ENCODE peak calls at places on chromosomes 1 and 21, in four cellular contexts. I, E, R and V are unnamed samples.

GRCh38 chr1:179079113-179079761 is 2.6 kb upstream of the TOR3A start:
- DNase-seq in I (peak), E (peak), R (peak), V (peak)

GRCh38 chr1:19811206-19811851 is 3.8 kb downstream of the RNF186 start:
- DNase-seq in I (peak), E (peak), R (peak), V (peak)

GRCh38 chr1:30251451-30251850 is 471.9 kb downstream of the MATN1 start:
- DNase-seq in I (no peak), E (no peak), R (no peak), V (no peak)

GRCh38 chr1:74771913-74772515 is 39.1 kb downstream of the TYW3 start:
- DNase-seq in I (peak), E (peak), R (peak), V (peak)

GRCh38 chr1:113800487-113800886 is 11.8 kb downstream of the RSBN1 start:
- DNase-seq in I (no peak), E (no peak), R (no peak), V (no peak)

GRCh38 chr1:52551476-52552235 is 1.2 kb downstream of the TUT4 start:
- DNase-seq in I (no peak), E (peak), R (peak), V (no peak)

GRCh38 chr21:44485254-44485793 is 30.0 kb downstream of the LRRC3 start:
- DNase-seq in I (peak), E (peak), R (no peak), V (peak)

GRCh38 chr1:19799233-19799876 is 361 bp downstream of the TMCO4 start:
- DNase-seq in I (peak), E (peak), R (peak), V (no peak)

GRCh38 chr21:32256873-32257620 is 21.8 kb downstream of the MIS18A start:
- DNase-seq in I (peak), E (no peak), R (no peak), V (no peak)

GRCh38 chr1:100793661-100794060 is 74.1 kb downstream of the VCAM1 start:
- DNase-seq in I (no peak), E (no peak), R (no peak), V (no peak)

GRCh38 chr1:40317394-40318074 is 448 bp upstream of the COL9A2 start:
- DNase-seq in I (no peak), E (no peak), R (no peak), V (no peak)

GRCh38 chr21:45528981-45529784 is 13.1 kb downstream of the SLC19A1 start:
- DNase-seq in I (no peak), E (no peak), R (peak), V (no peak)

GRCh38 chr1:168752171-168752570 is 23.2 kb upstream of the DPT start:
- DNase-seq in I (no peak), E (no peak), R (no peak), V (no peak)

GRCh38 chr1:21649315-21649714 is 19.8 kb downstream of the RAP1GAP start:
- DNase-seq in I (no peak), E (no peak), R (no peak), V (no peak)

GRCh38 chr1:51520700-51521248 is 1.7 kb upstream of the EPS15 start:
- DNase-seq in I (no peak), E (peak), R (no peak), V (no peak)

GRCh38 chr1:63935148-63935547 is 161.3 kb downstream of the ROR1 start:
- DNase-seq in I (peak), E (no peak), R (no peak), V (no peak)

GRCh38 chr1:26315874-26316850 is 1.6 kb upstream of the CD52 start:
- DNase-seq in I (no peak), E (peak), R (no peak), V (no peak)

GRCh38 chr21:39676054-39676771 is 63.5 kb downstream of the B3GALT5 start:
- DNase-seq in I (peak), E (no peak), R (peak), V (no peak)

GRCh38 chr1:232669981-232670763 is 40.2 kb upstream of the SIPA1L2 start:
- DNase-seq in I (no peak), E (no peak), R (no peak), V (no peak)

GRCh38 chr1:87239997-87240396 is 88.7 kb upstream of the LMO4 start:
- DNase-seq in I (no peak), E (no peak), R (no peak), V (no peak)

GRCh38 chr1:170670751-170671628 is 7.1 kb downstream of the PRRX1 start:
- DNase-seq in I (peak), E (peak), R (no peak), V (no peak)

GRCh38 chr1:156914440-156914856 is 6.0 kb upstream of the LRRC71 start:
- DNase-seq in I (no peak), E (peak), R (no peak), V (no peak)

GRCh38 chr1:177255411-177255810 is 84.7 kb downstream of the BRINP2 start:
- DNase-seq in I (no peak), E (no peak), R (peak), V (no peak)

GRCh38 chr1:28601696-28602095 is 9.6 kb downstream of the RAB42 start:
- DNase-seq in I (no peak), E (no peak), R (no peak), V (peak)

GRCh38 chr21:27423073-27423472 is 456.2 kb upstream of the ADAMTS5 start:
- DNase-seq in I (no peak), E (no peak), R (no peak), V (no peak)

GRCh38 chr21:16022121-16022520 is 292.3 kb downstream of the USP25 start:
- DNase-seq in I (no peak), E (no peak), R (no peak), V (no peak)

GRCh38 chr21:45384656-45385548 is 20.1 kb upstream of the COL18A1 start:
- DNase-seq in I (no peak), E (no peak), R (no peak), V (no peak)

GRCh38 chr1:180246579-180246978 is 16.5 kb downstream of the LHX4 start:
- DNase-seq in I (no peak), E (no peak), R (no peak), V (no peak)

GRCh38 chr1:63189677-63190076 is 132.7 kb upstream of the FOXD3 start:
- DNase-seq in I (peak), E (no peak), R (no peak), V (peak)

GRCh38 chr1:12180903-12181302 is 14.1 kb downstream of the TNFRSF1B start:
- DNase-seq in I (no peak), E (no peak), R (no peak), V (no peak)

GRCh38 chr1:12179111-12179519 is 12.3 kb downstream of the TNFRSF1B start:
- DNase-seq in I (no peak), E (no peak), R (peak), V (peak)

GRCh38 chr1:12181568-12181967 is 14.8 kb downstream of the TNFRSF1B start:
- DNase-seq in I (no peak), E (no peak), R (no peak), V (no peak)

GRCh38 chr1:12179638-12180121 is 12.9 kb downstream of the TNFRSF1B start:
- DNase-seq in I (no peak), E (no peak), R (no peak), V (no peak)

GRCh38 chr1:12180315-12180714 is 13.5 kb downstream of the TNFRSF1B start:
- DNase-seq in I (no peak), E (no peak), R (no peak), V (no peak)
- TF ChIP-seq ELF1 in I (no peak), E (no peak), R (no peak), V (no peak)

GRCh38 chr1:12772520-12772919 is 1.0 kb upstream of the PRAMEF12 start:
- DNase-seq in I (no peak), E (no peak), R (no peak), V (no peak)
- TF ChIP-seq ELF1 in I (no peak), E (no peak), R (no peak), V (no peak)

GRCh38 chr1:220879509-220880366 is 495 bp downstream of the HLX start:
- DNase-seq in I (peak), E (peak), R (no peak), V (no peak)

GRCh38 chr1:220879090-220879508 is at the start of gene HLX:
- DNase-seq in I (peak), E (peak), R (no peak), V (peak)

GRCh38 chr1:220881918-220882891 is 3.0 kb downstream of the HLX start:
- DNase-seq in I (peak), E (no peak), R (no peak), V (no peak)

GRCh38 chr1:220880367-220880680 is 1.1 kb downstream of the HLX start:
- DNase-seq in I (no peak), E (no peak), R (no peak), V (no peak)

DNA sequence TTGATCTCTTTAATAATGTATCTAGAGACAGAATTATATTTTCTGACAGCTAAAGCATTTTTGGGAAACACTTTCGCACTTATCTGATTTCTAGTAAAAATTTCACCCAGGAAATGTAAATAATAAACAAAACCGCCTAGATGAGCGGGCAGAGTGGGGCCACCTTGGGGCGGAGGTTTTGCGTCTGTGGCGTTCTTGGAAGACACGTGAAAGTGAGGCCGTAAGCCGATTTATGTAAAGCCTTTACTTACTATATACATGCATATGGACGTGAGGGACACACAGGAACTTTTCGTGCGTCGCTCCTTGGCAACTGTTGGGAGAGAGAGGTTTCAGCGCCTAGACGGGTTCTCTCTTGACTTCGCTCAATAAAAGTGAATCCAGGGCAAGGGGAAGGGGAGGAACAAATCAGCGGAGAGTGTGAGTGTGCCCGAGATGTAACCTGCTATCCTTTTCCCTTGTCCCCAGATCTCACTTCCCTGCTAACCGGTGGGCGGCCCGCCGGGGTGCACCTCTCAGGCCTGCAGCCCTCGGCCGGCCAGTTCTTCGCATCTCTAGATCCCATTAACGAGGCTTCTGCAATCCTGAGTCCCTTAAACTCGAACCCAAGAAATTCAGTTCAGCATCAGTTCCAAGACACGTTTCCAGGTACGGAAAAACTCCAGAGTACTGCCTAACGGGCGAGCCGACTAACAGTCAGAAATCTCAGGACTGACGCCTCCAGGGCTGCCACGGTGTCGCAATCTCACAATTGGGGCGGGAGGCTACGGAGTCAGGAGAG is 1.7 kb downstream of the HLX start:
- DNase-seq in I (peak), E (no peak), R (no peak), V (no peak)
- TF ChIP-seq ELF1 in I (no peak), E (no peak), R (no peak), V (no peak)

GRCh38 chr21:24738063-24738462 is 869.2 kb downstream of the MRPL39 start:
- DNase-seq in I (no peak), E (no peak), R (no peak), V (no peak)
- TF ChIP-seq ELF1 in I (no peak), E (no peak), R (no peak), V (no peak)

DNA sequence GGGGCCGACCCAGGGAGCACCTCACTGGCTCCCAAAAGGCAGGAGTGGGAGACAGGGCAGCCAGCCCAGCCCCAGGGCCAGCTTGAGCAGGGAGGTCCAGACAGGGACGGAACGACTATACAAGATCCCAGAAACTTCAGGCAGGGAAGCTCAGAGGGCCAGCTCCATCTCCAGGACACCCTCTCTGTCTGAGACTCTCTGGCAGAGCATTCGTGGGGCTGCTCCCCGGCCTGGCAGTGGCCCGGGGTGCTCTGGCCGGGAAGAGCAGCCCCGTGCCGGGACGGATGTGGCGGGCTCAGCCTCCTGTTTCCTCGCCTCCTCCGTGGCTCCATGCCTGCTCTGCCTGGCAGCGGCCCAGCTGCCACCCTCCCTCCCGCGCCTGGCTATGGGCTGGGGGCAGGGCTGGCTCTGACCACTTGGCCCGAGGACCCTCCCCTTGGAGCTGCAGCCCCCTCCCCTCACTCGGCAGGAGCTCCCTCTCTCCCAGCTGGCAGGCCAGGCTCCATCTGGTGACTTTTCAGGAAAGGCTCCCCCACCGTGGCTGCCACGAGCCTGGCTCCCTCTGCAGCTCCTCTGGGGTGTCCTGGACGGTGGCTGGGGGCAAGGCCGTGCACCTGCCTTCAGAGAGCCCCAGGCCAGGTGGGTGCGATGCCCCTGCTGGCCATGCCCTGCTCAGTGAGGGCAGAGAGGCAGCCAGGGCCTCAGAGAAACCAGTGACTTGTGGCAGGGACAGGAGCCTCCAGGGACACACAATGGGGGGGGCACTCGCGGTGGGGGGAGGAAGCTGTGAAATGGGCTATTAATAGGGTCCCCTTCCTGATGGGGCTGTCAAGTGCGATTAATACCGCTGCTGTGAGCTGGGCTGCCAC is 5.6 kb upstream of the PLCH2 start:
- DNase-seq in I (peak), E (no peak), R (no peak), V (no peak)
- TF ChIP-seq ELF1 in I (no peak), E (no peak), R (no peak), V (no peak)

GRCh38 chr1:85480566-85480965 is 15.6 kb upstream of the DDAH1 start:
- DNase-seq in I (no peak), E (no peak), R (no peak), V (no peak)
- TF ChIP-seq ELF1 in I (no peak), E (no peak), R (no peak), V (no peak)

GRCh38 chr1:89257036-89257435 is 15.6 kb downstream of the GBP5 start:
- DNase-seq in I (no peak), E (no peak), R (no peak), V (no peak)
- TF ChIP-seq ELF1 in I (no peak), E (no peak), R (no peak), V (no peak)

GRCh38 chr1:9842073-9842711 is 18.4 kb upstream of the CLSTN1 start:
- DNase-seq in I (peak), E (no peak), R (no peak), V (no peak)
- TF ChIP-seq ELF1 in I (no peak), E (no peak), R (no peak), V (no peak)